ENCODE peak calls at places on chromosomes 5 and 9, in nine cellular contexts. R is K562; Z is mesothelial cell of epicardium; X is activated CD8-positive, alpha-beta T cell treated with anti-CD3 and anti-CD28 coated beads for 36 hours; Y is CD8-positive, alpha-beta T cell; M is colonic mucosa; O is cardiac fibroblast; P is pancreas; T is psoas muscle. V is an unnamed sample.

GRCh38 chr5:63245271-63245670 is 666.7 kb downstream of the LRRC70 start:
- DNase-seq in Z (no peak), R (no peak), T (no peak), M (no peak), P (no peak), O (peak; percentile 48), X (no peak), Y (no peak), V (no peak)

GRCh38 chr9:90141723-90142122 is 500.9 kb downstream of the DIRAS2 start:
- DNase-seq in Y (no peak), P (no peak), M (no peak), O (peak; percentile 40), T (no peak), X (no peak), R (peak; percentile 1), Z (no peak), V (no peak)

GRCh38 chr5:115246361-115246991 is 16.2 kb downstream of the PGGT1B start:
- DNase-seq in Z (no peak), M (no peak), X (no peak), O (peak; percentile 60), R (peak; percentile 44), T (no peak), Y (no peak), P (no peak), V (no peak)

GRCh38 chr9:130446111-130446861 is 1.5 kb downstream of the ASS1 start:
- DNase-seq in P (peak; percentile 78), T (peak; percentile 93), O (peak; percentile 78), R (peak; percentile 38), Z (peak; percentile 66), M (peak; percentile 57), X (peak; percentile 26), Y (no peak), V (peak; percentile 89)

GRCh38 chr5:66987949-66988838 is 208.4 kb downstream of the CD180 start:
- DNase-seq in Z (no peak), X (no peak), P (no peak), Y (no peak), O (peak; percentile 49), T (no peak), M (no peak), R (peak; percentile 30), V (no peak)

GRCh38 chr5:116861097-116861496 is 286.5 kb upstream of the SEMA6A start:
- DNase-seq in O (no peak), R (no peak), X (no peak), T (no peak), Z (no peak), Y (no peak), P (no peak), M (no peak), V (no peak)

GRCh38 chr5:1801954-1802295 is 718 bp downstream of the NDUFS6 start:
- DNase-seq in T (no peak), Z (no peak), M (peak; percentile 37), O (peak; percentile 18), R (peak; percentile 72), Y (no peak), X (no peak), P (no peak), V (no peak)

GRCh38 chr5:95731571-95732554 is 727 bp downstream of the RHOBTB3 start:
- DNase-seq in M (peak; percentile 57), Z (peak; percentile 68), R (peak; percentile 65), X (peak; percentile 58), T (peak; percentile 76), P (peak; percentile 87), Y (peak; percentile 36), O (peak; percentile 51), V (peak; percentile 60)

GRCh38 chr5:146647656-146648199 is 131.7 kb upstream of the GPR151 start:
- DNase-seq in M (no peak), R (no peak), Z (no peak), T (no peak), Y (no peak), X (no peak), P (no peak), O (no peak), V (no peak)

GRCh38 chr5:1030801-1031271 is 22.2 kb downstream of the NKD2 start:
- DNase-seq in T (no peak), M (no peak), O (no peak), R (no peak), P (peak; percentile 65), Y (no peak), X (no peak), Z (no peak), V (no peak)

GRCh38 chr9:80874276-80874675 is 815.1 kb downstream of the TLE1 start:
- DNase-seq in M (no peak), Y (no peak), R (no peak), O (peak; percentile 67), X (no peak), Z (no peak), T (no peak), P (no peak), V (no peak)

GRCh38 chr9:84990416-84990815 is 320.9 kb downstream of the NTRK2 start:
- DNase-seq in O (no peak), T (no peak), R (no peak), X (no peak), Y (no peak), P (no peak), M (no peak), Z (no peak), V (no peak)

GRCh38 chr9:25964239-25964638 is 286.0 kb upstream of the TUSC1 start:
- DNase-seq in O (peak; percentile 87), P (no peak), T (no peak), Y (no peak), M (peak; percentile 19), R (no peak), X (peak; percentile 23), Z (no peak), V (no peak)
- TF ChIP-seq CTCF in O (peak; percentile 56), P (peak; percentile 16), T (peak; percentile 10), Y (no peak), M (no peak), R (no peak), X (peak; percentile 19), Z (peak; percentile 24), V (peak; percentile 36)

DNA sequence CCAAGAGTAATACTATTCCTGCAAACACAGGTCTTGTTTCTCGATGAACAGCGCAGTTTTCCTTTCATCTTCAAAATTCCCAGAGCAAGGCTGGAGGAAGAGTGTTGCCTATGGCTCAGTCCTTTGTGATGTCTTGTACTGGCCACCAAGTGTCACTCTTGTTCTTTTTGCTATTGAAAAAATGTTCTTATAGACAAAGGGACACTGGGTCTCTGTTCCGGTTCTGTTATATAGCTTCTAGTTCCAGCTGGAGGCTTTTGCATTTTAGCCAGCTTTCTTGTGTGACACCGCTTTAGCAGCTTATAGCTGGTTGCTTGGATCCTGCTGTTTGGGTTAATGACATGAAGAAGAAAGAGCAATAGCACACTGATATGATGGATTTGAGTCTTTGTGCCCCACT is 343.7 kb upstream of the KCNN2 start:
- DNase-seq in T (no peak), M (no peak), R (no peak), Y (no peak), O (no peak), X (no peak), P (no peak), Z (no peak), V (no peak)
- TF ChIP-seq CTCF in T (peak; percentile 57), M (no peak), R (no peak), Y (no peak), O (no peak), X (no peak), P (peak; percentile 25), Z (no peak), V (no peak)

GRCh38 chr9:28770827-28771226 is 1197.5 kb upstream of the C9orf72 start:
- DNase-seq in Z (no peak), O (no peak), X (no peak), T (no peak), P (no peak), Y (no peak), R (no peak), M (no peak), V (no peak)

GRCh38 chr9:28770226-28770625 is 1196.9 kb upstream of the C9orf72 start:
- DNase-seq in M (no peak), T (no peak), X (no peak), O (no peak), P (no peak), R (no peak), Y (no peak), Z (no peak), V (no peak)

GRCh38 chr9:28779240-28779639 is 1206.0 kb upstream of the C9orf72 start:
- DNase-seq in Y (no peak), T (no peak), O (peak; percentile 71), M (no peak), Z (no peak), R (no peak), P (no peak), X (no peak), V (no peak)

GRCh38 chr9:28774433-28775029 is 1201.2 kb upstream of the C9orf72 start:
- DNase-seq in R (no peak), Z (no peak), P (no peak), T (no peak), O (peak; percentile 60), Y (no peak), X (no peak), M (no peak), V (no peak)
- TF ChIP-seq CTCF in R (no peak), Z (peak; percentile 71), P (peak; percentile 41), T (no peak), O (peak; percentile 44), Y (no peak), X (peak; percentile 61), M (peak; percentile 45), V (peak; percentile 35)

DNA sequence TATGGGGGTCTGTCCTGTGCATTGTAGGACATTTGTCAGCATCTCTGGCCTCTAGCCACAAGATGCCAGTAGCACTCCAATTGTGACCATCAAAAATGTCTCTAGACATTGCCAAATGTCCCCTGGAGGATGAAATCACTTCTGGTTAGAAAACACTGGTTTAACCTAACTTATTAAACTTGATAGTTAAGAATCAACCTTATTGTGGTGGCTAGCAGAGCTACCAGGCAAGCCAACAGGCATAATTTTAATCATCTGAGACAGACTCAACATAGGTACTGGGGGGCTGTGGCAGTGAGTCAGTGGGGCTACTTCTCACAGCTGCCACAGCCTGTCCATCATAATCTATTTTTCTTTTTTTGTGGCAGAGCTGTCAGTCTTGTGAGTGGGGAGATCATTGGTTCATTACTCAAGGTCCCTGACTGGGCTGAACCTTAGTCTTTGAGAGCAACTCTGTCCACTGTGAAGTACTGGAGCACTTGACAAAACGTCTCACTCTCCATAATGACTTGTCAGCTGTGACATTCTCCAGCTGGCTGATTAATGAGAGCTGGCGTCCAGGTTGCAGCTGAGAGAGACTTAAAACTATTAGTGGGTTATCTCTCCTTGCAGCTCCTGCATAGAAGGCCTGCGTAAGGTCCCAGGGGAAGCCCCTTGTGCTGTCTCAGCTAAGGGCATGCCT is 107.9 kb downstream of the DCP2 start:
- DNase-seq in P (no peak), M (no peak), R (peak; percentile 81), Z (no peak), O (no peak), T (no peak), X (no peak), Y (no peak), V (no peak)
- TF ChIP-seq CTCF in P (no peak), M (no peak), R (no peak), Z (no peak), O (no peak), T (no peak), X (no peak), Y (no peak), V (no peak)

DNA sequence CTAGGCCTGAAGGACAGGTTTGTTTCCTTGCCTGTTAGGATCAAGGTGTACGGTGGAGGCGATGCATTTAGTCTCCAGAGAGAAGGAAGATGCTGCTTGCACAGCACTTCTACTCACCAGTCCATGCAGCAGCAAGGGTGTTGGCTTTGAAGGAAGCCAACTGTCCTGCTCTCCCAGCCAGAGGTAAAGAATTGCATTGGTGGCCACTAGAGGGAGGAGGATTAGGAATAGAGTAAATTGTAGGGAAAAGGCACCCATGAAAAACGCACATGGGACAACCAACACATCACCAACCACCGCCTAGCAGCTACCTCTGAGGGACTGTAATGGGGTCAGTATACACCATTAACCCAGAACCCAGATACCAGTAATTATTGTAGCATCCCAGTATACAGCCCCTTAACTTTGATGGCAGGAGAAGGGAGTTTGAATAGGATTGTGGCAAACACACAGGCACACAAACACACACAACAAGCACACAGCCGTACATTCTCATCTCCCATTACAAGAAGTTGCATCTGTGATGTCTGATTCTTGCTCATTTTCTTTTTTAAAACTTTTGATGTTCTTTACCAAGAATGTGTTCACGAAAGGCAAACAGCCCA is 267.7 kb downstream of the ADAMTS6 start:
- DNase-seq in T (no peak), Y (no peak), X (no peak), Z (no peak), P (no peak), R (peak; percentile 35), M (peak; percentile 19), O (peak; percentile 67), V (no peak)
- TF ChIP-seq CTCF in T (peak; percentile 23), Y (no peak), X (no peak), Z (peak; percentile 39), P (peak; percentile 25), R (peak; percentile 61), M (peak; percentile 41), O (peak; percentile 64), V (peak; percentile 57)